ENCODE peak calls at places on chromosomes 7 and 10, in five cellular contexts. U is colonic mucosa; Q is stimulated activated CD4-positive, alpha-beta T cell treated with anti-CD3 and anti-CD28 coated beads, Interleukin-4, amount 100 ng/mL, for 1 hour; R is H7; H is naive thymus-derived CD4-positive, alpha-beta T cell. C is an unnamed sample.

GRCh38 chr7:106329971-106330733 is 45.4 kb upstream of the NAMPT start:
- DNase-seq in U (no peak), Q (no peak), R (no peak), H (no peak), C (peak; percentile 69)

GRCh38 chr10:100528123-100528884 is 1.4 kb downstream of the NDUFB8 start:
- DNase-seq in U (no peak), Q (no peak), R (no peak), H (no peak), C (no peak)

GRCh38 chr7:148336411-148336810 is 254.2 kb upstream of the C7orf33 start:
- DNase-seq in U (no peak), Q (no peak), R (no peak), H (no peak), C (no peak)

GRCh38 chr10:2921956-2922680 is 145.2 kb upstream of the PFKP start:
- DNase-seq in U (no peak), Q (no peak), R (no peak), H (no peak), C (peak; percentile 4)

GRCh38 chr10:46019541-46020343 is 10.7 kb downstream of the NCOA4 start:
- DNase-seq in U (no peak), Q (no peak), R (no peak), H (peak; percentile 17), C (no peak)

GRCh38 chr7:29332027-29332806 is 137.6 kb downstream of the CHN2 start:
- DNase-seq in U (no peak), Q (no peak), R (no peak), H (no peak), C (no peak)

GRCh38 chr10:85557077-85557476 is 809.5 kb downstream of the GRID1 start:
- DNase-seq in U (no peak), Q (no peak), R (no peak), H (no peak), C (peak; percentile 89)

GRCh38 chr10:57535306-57535705 is 732.4 kb downstream of the IPMK start:
- DNase-seq in U (no peak), Q (no peak), R (no peak), H (no peak), C (no peak)

GRCh38 chr7:2048531-2048930 is 184.2 kb downstream of the MAD1L1 start:
- DNase-seq in U (no peak), Q (no peak), R (no peak), H (no peak), C (no peak)

GRCh38 chr7:44534501-44534900 is 6.6 kb downstream of the NPC1L1 start:
- DNase-seq in U (peak; percentile 37), Q (peak; percentile 41), R (peak; percentile 96), H (peak; percentile 23), C (peak; percentile 25)

GRCh38 chr7:136868496-136869005 is at the start of gene CHRM2:
- DNase-seq in U (no peak), Q (no peak), R (peak; percentile 34), H (no peak), C (peak; percentile 14)

GRCh38 chr7:150931199-150931869 is 46.8 kb downstream of the KCNH2 start:
- DNase-seq in U (no peak), Q (no peak), R (no peak), H (no peak), C (no peak)

GRCh38 chr10:20713420-20713819 is 183.7 kb downstream of the NEBL start:
- DNase-seq in U (no peak), Q (no peak), R (no peak), H (no peak), C (no peak)

GRCh38 chr10:27893320-27894014 is 105.4 kb downstream of the ODAD2 start:
- DNase-seq in U (no peak), Q (no peak), R (no peak), H (no peak), C (peak; percentile 47)

GRCh38 chr7:5653661-5654060 is 127.8 kb downstream of the RNF216 start:
- DNase-seq in U (no peak), Q (no peak), R (no peak), H (no peak), C (no peak)

GRCh38 chr10:124614003-124614659 is 130.0 kb downstream of the FAM53B start:
- DNase-seq in U (no peak), Q (peak; percentile 42), R (no peak), H (no peak), C (no peak)